ENCODE peak calls at places on chromosome 20, in eight cellular contexts. F is AG10803, X is tibial artery, N is ovary, U is bronchial epithelial cell, Q is NCI-H748 treated with DMSO at 0.1 percent for 48 hours, T is NCI-H2081 treated with DMSO at 0.1 percent for 48 hours, C is HS-27A. R is an unnamed sample.

GRCh38 chr20:38221041-38221589 is 39.4 kb downstream of the KIAA1755 start:
- DNase-seq in F (peak), X (peak), N (peak), U (peak), Q (peak), T (no peak), C (peak), R (peak)

GRCh38 chr20:64145458-64146300 is 18.6 kb upstream of the MYT1 start:
- DNase-seq in F (no peak), X (peak), N (no peak), U (no peak), Q (no peak), T (no peak), C (no peak), R (no peak)

GRCh38 chr20:21353236-21353635 is 44.1 kb downstream of the NKX2-4 start:
- DNase-seq in F (peak), X (no peak), N (no peak), U (peak), Q (no peak), T (no peak), C (peak), R (no peak)

GRCh38 chr20:53829086-53829703 is 235.6 kb upstream of the ZNF217 start:
- DNase-seq in F (peak), X (no peak), N (peak), U (peak), Q (no peak), T (no peak), C (peak), R (no peak)

GRCh38 chr20:10306440-10307358 is 88.1 kb downstream of the SNAP25 start:
- DNase-seq in F (peak), X (no peak), N (no peak), U (peak), Q (no peak), T (no peak), C (peak), R (no peak)

GRCh38 chr20:8309638-8310037 is 177.6 kb downstream of the PLCB1 start:
- DNase-seq in F (peak), X (no peak), N (no peak), U (peak), Q (no peak), T (no peak), C (no peak), R (peak)

GRCh38 chr20:58160451-58161051 is 67.9 kb downstream of the ANKRD60 start:
- DNase-seq in F (peak), X (no peak), N (no peak), U (no peak), Q (no peak), T (no peak), C (peak), R (no peak)

GRCh38 chr20:63407928-63408683 is 47.0 kb upstream of the CHRNA4 start:
- DNase-seq in F (no peak), X (no peak), N (no peak), U (no peak), Q (no peak), T (no peak), C (no peak), R (no peak)

GRCh38 chr20:57167971-57168693 is 98.3 kb downstream of the BMP7 start:
- DNase-seq in F (no peak), X (no peak), N (no peak), U (no peak), Q (no peak), T (no peak), C (no peak), R (peak)

GRCh38 chr20:24698189-24698588 is 228.8 kb downstream of the SYNDIG1 start:
- DNase-seq in F (no peak), X (peak), N (no peak), U (no peak), Q (no peak), T (no peak), C (no peak), R (no peak)

GRCh38 chr20:36569847-36570429 is 3.5 kb upstream of the TGIF2 start:
- DNase-seq in F (peak), X (no peak), N (no peak), U (no peak), Q (no peak), T (no peak), C (no peak), R (peak)

GRCh38 chr20:50913976-50914375 is 17.3 kb downstream of the ADNP start:
- DNase-seq in F (peak), X (no peak), N (no peak), U (peak), Q (no peak), T (no peak), C (peak), R (no peak)

GRCh38 chr20:45918779-45919535 is 7.0 kb upstream of the PLTP start:
- DNase-seq in F (no peak), X (no peak), N (peak), U (no peak), Q (no peak), T (no peak), C (no peak), R (no peak)

GRCh38 chr20:40477805-40478204 is 211.2 kb downstream of the MAFB start:
- DNase-seq in F (peak), X (no peak), N (no peak), U (peak), Q (no peak), T (no peak), C (no peak), R (no peak)

GRCh38 chr20:47725248-47725973 is 59.9 kb downstream of the SULF2 start:
- DNase-seq in F (peak), X (peak), N (peak), U (peak), Q (peak), T (peak), C (peak), R (peak)

GRCh38 chr20:12358006-12358654 is 440.4 kb downstream of the BTBD3 start:
- DNase-seq in F (no peak), X (no peak), N (no peak), U (peak), Q (peak), T (no peak), C (no peak), R (peak)

GRCh38 chr20:32343438-32343837 is 14.7 kb upstream of the ASXL1 start:
- DNase-seq in F (peak), X (no peak), N (no peak), U (peak), Q (no peak), T (no peak), C (no peak), R (no peak)

GRCh38 chr20:44382641-44383040 is 27.1 kb downstream of the HNF4A start:
- DNase-seq in F (no peak), X (no peak), N (no peak), U (no peak), Q (no peak), T (no peak), C (no peak), R (no peak)

GRCh38 chr20:38625896-38626295 is 24.3 kb downstream of the ARHGAP40 start:
- DNase-seq in F (no peak), X (no peak), N (no peak), U (no peak), Q (no peak), T (no peak), C (no peak), R (no peak)

GRCh38 chr20:43363506-43363905 is 94.2 kb upstream of the SRSF6 start:
- DNase-seq in F (no peak), X (no peak), N (no peak), U (no peak), Q (no peak), T (no peak), C (no peak), R (no peak)

GRCh38 chr20:17083738-17084137 is 143.1 kb upstream of the PCSK2 start:
- DNase-seq in F (no peak), X (no peak), N (no peak), U (no peak), Q (no peak), T (no peak), C (no peak), R (no peak)

GRCh38 chr20:40304119-40304518 is 384.9 kb downstream of the MAFB start:
- DNase-seq in F (no peak), X (no peak), N (no peak), U (no peak), Q (no peak), T (no peak), C (no peak), R (no peak)

GRCh38 chr20:62595491-62595890 is 46.8 kb upstream of the SLCO4A1 start:
- DNase-seq in F (peak), X (no peak), N (peak), U (peak), Q (peak), T (no peak), C (no peak), R (peak)

GRCh38 chr20:9574182-9574581 is 59.8 kb downstream of the LAMP5 start:
- DNase-seq in F (no peak), X (no peak), N (no peak), U (no peak), Q (no peak), T (no peak), C (no peak), R (peak)

GRCh38 chr20:37303637-37304036 is 14.2 kb downstream of the MANBAL start:
- DNase-seq in F (no peak), X (no peak), N (no peak), U (no peak), Q (peak), T (no peak), C (no peak), R (peak)

GRCh38 chr20:48909910-48910309 is 11.6 kb upstream of the ARFGEF2 start:
- DNase-seq in F (no peak), X (no peak), N (no peak), U (no peak), Q (no peak), T (no peak), C (no peak), R (no peak)

GRCh38 chr20:25252686-25253421 is 5.0 kb downstream of the PYGB start:
- DNase-seq in F (no peak), X (peak), N (no peak), U (no peak), Q (no peak), T (peak), C (no peak), R (peak)

GRCh38 chr20:50575869-50576720 is 65.9 kb downstream of the PTPN1 start:
- DNase-seq in F (peak), X (peak), N (peak), U (peak), Q (no peak), T (no peak), C (no peak), R (peak)

GRCh38 chr20:1944345-1945099 is 49.3 kb downstream of the SIRPA start:
- DNase-seq in F (no peak), X (no peak), N (no peak), U (peak), Q (no peak), T (no peak), C (no peak), R (peak)

GRCh38 chr20:33709398-33709797 is 10.7 kb downstream of the PXMP4 start:
- DNase-seq in F (no peak), X (no peak), N (no peak), U (no peak), Q (no peak), T (no peak), C (no peak), R (no peak)

GRCh38 chr20:25197173-25197869 is 1.8 kb downstream of the ENTPD6 start:
- DNase-seq in F (no peak), X (no peak), N (no peak), U (no peak), Q (no peak), T (no peak), C (no peak), R (peak)

GRCh38 chr20:32427996-32428395 is 69.9 kb downstream of the ASXL1 start:
- DNase-seq in F (no peak), X (no peak), N (no peak), U (no peak), Q (no peak), T (no peak), C (no peak), R (no peak)

GRCh38 chr20:40763646-40764295 is 74.7 kb upstream of the MAFB start:
- DNase-seq in F (peak), X (peak), N (no peak), U (no peak), Q (no peak), T (no peak), C (no peak), R (no peak)